ENCODE peak calls at places on chromosomes 6 and 20, in eight cellular contexts. G is cardiac septum, B is COR-L47, N is HFFc6, C is SHP77, K is Ammon's horn, J is body of pancreas, U is GF-D8. L is an unnamed sample.

GRCh38 chr6:112007805-112008204 is 46.1 kb upstream of the CCN6 start:
- DNase-seq in G (no peak), B (no peak), N (peak; percentile 19), C (no peak), K (no peak), J (no peak), U (no peak), L (no peak)

GRCh38 chr6:7468382-7469081 is 72.9 kb upstream of the DSP start:
- DNase-seq in G (peak; percentile 83), B (no peak), N (peak; percentile 59), C (no peak), K (peak; percentile 77), J (no peak), U (peak; percentile 3), L (peak; percentile 58)

GRCh38 chr6:958531-958930 is 265.6 kb upstream of the EXOC2 start:
- DNase-seq in G (no peak), B (no peak), N (peak; percentile 95), C (no peak), K (no peak), J (no peak), U (no peak), L (peak; percentile 97)

GRCh38 chr6:55777461-55777860 is 97.9 kb downstream of the BMP5 start:
- DNase-seq in G (no peak), B (no peak), N (no peak), C (no peak), K (no peak), J (no peak), U (no peak), L (peak; percentile 80)

GRCh38 chr20:36104856-36105255 is 49.7 kb upstream of the EPB41L1 start:
- DNase-seq in G (no peak), B (no peak), N (no peak), C (no peak), K (no peak), J (no peak), U (no peak), L (no peak)

GRCh38 chr6:159701413-159701999 is 8.5 kb upstream of the SOD2 start:
- DNase-seq in G (no peak), B (no peak), N (peak; percentile 89), C (no peak), K (no peak), J (no peak), U (no peak), L (peak; percentile 90)

GRCh38 chr6:20426177-20427082 is 24.8 kb downstream of the E2F3 start:
- DNase-seq in G (no peak), B (no peak), N (no peak), C (no peak), K (no peak), J (no peak), U (no peak), L (no peak)

GRCh38 chr6:158220786-158221442 is 52.8 kb downstream of the GTF2H5 start:
- DNase-seq in G (peak; percentile 93), B (peak; percentile 46), N (peak; percentile 71), C (peak; percentile 68), K (peak; percentile 91), J (peak; percentile 80), U (peak; percentile 10), L (peak; percentile 65)

GRCh38 chr6:142075516-142076101 is 57.1 kb upstream of the GJE1 start:
- DNase-seq in G (no peak), B (no peak), N (no peak), C (no peak), K (no peak), J (no peak), U (no peak), L (no peak)

GRCh38 chr6:46273911-46274310 is 103.1 kb upstream of the ENPP5 start:
- DNase-seq in G (no peak), B (no peak), N (no peak), C (no peak), K (no peak), J (peak; percentile 16), U (no peak), L (no peak)

GRCh38 chr6:167676666-167677421 is 149.9 kb upstream of the AFDN start:
- DNase-seq in G (peak; percentile 74), B (no peak), N (no peak), C (no peak), K (peak; percentile 47), J (no peak), U (no peak), L (no peak)

GRCh38 chr6:44679906-44680698 is 292.6 kb downstream of the CDC5L start:
- DNase-seq in G (no peak), B (no peak), N (no peak), C (no peak), K (no peak), J (no peak), U (no peak), L (no peak)

GRCh38 chr6:66199146-66199545 is 492.1 kb upstream of the EYS start:
- DNase-seq in G (no peak), B (no peak), N (no peak), C (no peak), K (no peak), J (no peak), U (no peak), L (no peak)

GRCh38 chr6:88705601-88706000 is 257.8 kb downstream of the RNGTT start:
- DNase-seq in G (no peak), B (no peak), N (no peak), C (no peak), K (no peak), J (no peak), U (no peak), L (no peak)

GRCh38 chr20:62494537-62494936 is 18.7 kb upstream of the GATA5 start:
- DNase-seq in G (no peak), B (no peak), N (no peak), C (no peak), K (no peak), J (no peak), U (no peak), L (no peak)

GRCh38 chr6:169794317-169795055 is 43.1 kb downstream of the ERMARD start:
- DNase-seq in G (peak; percentile 70), B (peak; percentile 17), N (no peak), C (peak; percentile 72), K (no peak), J (no peak), U (no peak), L (no peak)

GRCh38 chr6:88565836-88566235 is 397.6 kb downstream of the RNGTT start:
- DNase-seq in G (no peak), B (no peak), N (no peak), C (no peak), K (no peak), J (no peak), U (no peak), L (no peak)

GRCh38 chr6:1029196-1029595 is 282.7 kb upstream of the FOXQ1 start:
- DNase-seq in G (no peak), B (no peak), N (peak; percentile 21), C (no peak), K (no peak), J (no peak), U (no peak), L (peak; percentile 93)

GRCh38 chr6:108027054-108027453 is 47.5 kb downstream of the OSTM1 start:
- DNase-seq in G (no peak), B (no peak), N (no peak), C (no peak), K (no peak), J (no peak), U (no peak), L (peak; percentile 8)

GRCh38 chr6:411402-412145 is 20.0 kb downstream of the IRF4 start:
- DNase-seq in G (no peak), B (no peak), N (no peak), C (no peak), K (no peak), J (no peak), U (no peak), L (no peak)

GRCh38 chr6:33443025-33443424 is 11.4 kb upstream of the ZBTB9 start:
- DNase-seq in G (no peak), B (no peak), N (no peak), C (no peak), K (no peak), J (no peak), U (no peak), L (no peak)

GRCh38 chr20:39706089-39706721 is 744.1 kb downstream of the DHX35 start:
- DNase-seq in G (no peak), B (no peak), N (no peak), C (no peak), K (no peak), J (no peak), U (no peak), L (no peak)

GRCh38 chr6:17971128-17972073 is 16.0 kb downstream of the KIF13A start:
- DNase-seq in G (no peak), B (no peak), N (peak; percentile 70), C (no peak), K (no peak), J (no peak), U (no peak), L (peak; percentile 70)

GRCh38 chr6:114346451-114346850 is 3.6 kb upstream of the HS3ST5 start:
- DNase-seq in G (no peak), B (no peak), N (no peak), C (no peak), K (no peak), J (no peak), U (no peak), L (peak; percentile 68)

L was measured in foreskin fibroblast.